ENCODE peak calls at places on chromosomes 13 and 19, in four cellular contexts. P, M, D and F are unnamed samples. For H3K4me1, the result is how much of the 10 kb centered on the place peaks cover.

GRCh38 chr19:39427707-39428106 is 8.0 kb downstream of the RPS16 start:
- DNase-seq in P (no peak), M (no peak), D (no peak), F (no peak)

GRCh38 chr19:13241321-13242104 is 91.3 kb downstream of the IER2 start:
- DNase-seq in P (no peak), M (no peak), D (no peak), F (no peak)

GRCh38 chr19:29260477-29261317 is 47.7 kb upstream of the UQCRFS1 start:
- DNase-seq in P (no peak), M (no peak), D (peak), F (no peak)

GRCh38 chr13:32837973-32838940 is 178.0 kb upstream of the KL start:
- DNase-seq in P (no peak), M (no peak), D (no peak), F (no peak)

GRCh38 chr13:36673838-36674326 is at the start of gene SERTM1:
- DNase-seq in P (no peak), M (no peak), D (peak), F (peak)

GRCh38 chr13:35881360-35881759 is 249.8 kb downstream of the DCLK1 start:
- DNase-seq in P (no peak), M (no peak), D (no peak), F (no peak)

GRCh38 chr19:3942790-3943409 is 10.0 kb downstream of the NMRK2 start:
- DNase-seq in P (no peak), M (no peak), D (peak), F (no peak)

GRCh38 chr13:36601186-36601585 is 72.6 kb upstream of the SERTM1 start:
- DNase-seq in P (no peak), M (no peak), D (no peak), F (no peak)

GRCh38 chr13:98482476-98483444 is 94.1 kb downstream of the STK24 start:
- DNase-seq in P (peak), M (peak), D (no peak), F (peak)

GRCh38 chr19:52600639-52601024 is 30.5 kb downstream of the ZNF701 start:
- DNase-seq in P (no peak), M (peak), D (no peak), F (no peak)

GRCh38 chr13:34897220-34897619 is 44.9 kb upstream of the NBEA start:
- DNase-seq in P (no peak), M (no peak), D (no peak), F (no peak)

GRCh38 chr19:29860492-29860891 is 48.7 kb downstream of the CCNE1 start:
- DNase-seq in P (no peak), M (no peak), D (peak), F (no peak)

GRCh38 chr13:103188688-103189326 is 122.6 kb upstream of the SLC10A2 start:
- DNase-seq in P (no peak), M (no peak), D (peak), F (no peak)

GRCh38 chr13:34640931-34641330 is 301.1 kb upstream of the NBEA start:
- DNase-seq in P (no peak), M (no peak), D (no peak), F (no peak)

GRCh38 chr13:35649162-35649561 is 172.7 kb upstream of the MAB21L1 start:
- DNase-seq in P (no peak), M (no peak), D (no peak), F (no peak)

GRCh38 chr13:39918837-39919236 is 263.4 kb downstream of the COG6 start:
- DNase-seq in P (no peak), M (no peak), D (no peak), F (no peak)

GRCh38 chr13:79450110-79450509 is 30.8 kb upstream of the NDFIP2 start:
- DNase-seq in P (no peak), M (no peak), D (no peak), F (no peak)

GRCh38 chr19:50838239-50838638 is 4.9 kb upstream of the KLK15 start:
- DNase-seq in P (no peak), M (no peak), D (peak), F (no peak)

GRCh38 chr13:110449225-110450015 is 112.1 kb downstream of the RAB20 start:
- DNase-seq in P (no peak), M (no peak), D (no peak), F (no peak)

GRCh38 chr13:66656050-66656449 is 574.1 kb downstream of the PCDH9 start:
- DNase-seq in P (no peak), M (no peak), D (peak), F (no peak)

GRCh38 chr19:41860419-41861097 is 503 bp downstream of the RPS19 start:
- DNase-seq in P (no peak), M (no peak), D (no peak), F (peak)

GRCh38 chr13:76852991-76853390 is 33.2 kb downstream of the KCTD12 start:
- DNase-seq in P (no peak), M (no peak), D (no peak), F (no peak)

GRCh38 chr19:12939292-12939606 is 840 bp downstream of the CALR start:
- DNase-seq in P (no peak), M (peak), D (no peak), F (no peak)

GRCh38 chr19:50478901-50479715 is 2.5 kb upstream of the GARIN5A start:
- DNase-seq in P (no peak), M (no peak), D (peak), F (no peak)

GRCh38 chr19:30222428-30222873 is 149.7 kb upstream of the ZNF536 start:
- DNase-seq in P (no peak), M (no peak), D (no peak), F (no peak)

DNA sequence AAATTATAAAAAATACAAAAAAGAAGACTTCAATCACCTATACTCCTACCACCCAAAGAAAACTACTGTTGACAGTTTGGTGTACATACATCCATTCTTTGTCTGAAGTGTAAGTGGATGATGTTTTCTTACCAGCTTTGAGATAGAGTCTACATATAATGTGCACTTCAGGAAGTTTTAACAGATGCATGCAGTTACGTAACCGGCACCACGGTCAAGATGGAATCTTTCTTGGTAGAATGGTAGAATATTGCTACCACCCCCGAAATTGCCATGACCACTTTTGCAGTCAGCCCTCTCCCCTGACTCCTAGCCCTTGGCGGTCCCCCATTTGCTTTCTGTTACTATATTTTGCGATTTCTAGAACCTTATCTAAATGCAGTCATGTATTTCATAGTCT is 1.4 kb downstream of the CUL4A start:
- DNase-seq in P (no peak), M (no peak), D (no peak), F (no peak)
- H3K4me1 ChIP-seq in P (under half), M (under half), D (under half), F (under half)

DNA sequence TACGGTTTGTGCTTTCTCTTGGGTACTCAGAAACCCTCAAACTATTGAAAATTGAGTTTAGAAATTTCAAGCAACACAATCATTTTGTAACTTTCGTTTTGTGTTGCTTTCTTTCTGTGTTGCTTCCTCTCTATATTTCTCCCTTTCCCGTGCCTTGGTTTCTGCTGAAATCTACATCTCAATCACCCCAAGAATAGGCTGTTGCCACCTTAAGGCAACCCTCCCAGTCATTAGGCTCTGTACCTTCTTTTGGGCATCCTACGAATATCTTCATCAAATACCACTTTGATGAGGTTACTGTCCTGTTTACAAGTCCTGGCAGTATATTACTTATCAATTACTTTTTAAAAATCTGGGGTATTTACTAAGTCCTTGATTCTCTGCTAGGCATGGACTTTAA is 621.6 kb downstream of the GPC6 start:
- DNase-seq in P (no peak), M (no peak), D (no peak), F (no peak)
- TF ChIP-seq EP300 in P (no peak), M (no peak), D (no peak), F (no peak)

GRCh38 chr19:35902870-35903475 is 644 bp downstream of the HCST start:
- DNase-seq in P (no peak), M (no peak), D (no peak), F (no peak)

GRCh38 chr19:35904312-35905068 is 2.2 kb downstream of the HCST start:
- DNase-seq in P (no peak), M (no peak), D (no peak), F (no peak)

GRCh38 chr19:35905178-35905727 is 2.8 kb downstream of the TYROBP start:
- DNase-seq in P (no peak), M (no peak), D (no peak), F (no peak)

GRCh38 chr19:35901854-35902661 is at the start of gene HCST:
- DNase-seq in P (no peak), M (no peak), D (no peak), F (no peak)

GRCh38 chr19:35903550-35904179 is 1.3 kb downstream of the HCST start:
- DNase-seq in P (peak), M (peak), D (peak), F (peak)
- H3K4me1 ChIP-seq in P (under half), M (under half), D (under half), F (under half)

GRCh38 chr19:58386576-58387337 is at the start of gene RPS5:
- DNase-seq in P (peak), M (peak), D (peak), F (peak)
- TF ChIP-seq EP300 in P (peak), M (no peak), D (no peak), F (no peak)

DNA sequence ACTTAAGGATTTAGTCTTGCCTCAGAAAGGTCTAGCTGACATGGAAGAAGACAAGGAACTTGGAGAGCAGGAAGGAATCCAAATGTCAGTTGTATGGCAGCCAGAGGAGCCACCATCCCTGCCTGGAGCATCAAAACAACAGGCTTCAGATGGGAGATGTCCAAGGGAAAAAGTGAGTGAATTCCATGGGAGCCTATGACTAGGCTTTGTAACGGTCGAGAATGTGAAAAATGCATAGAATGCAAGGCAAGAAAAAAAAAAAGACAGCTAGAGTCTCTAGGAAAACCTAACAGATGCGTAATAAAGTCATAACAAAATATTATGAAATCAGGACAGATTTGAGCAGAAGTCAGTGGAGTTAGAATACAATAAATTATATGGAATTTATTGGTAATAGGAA is 183.7 kb upstream of the LSM14A start:
- DNase-seq in P (no peak), M (no peak), D (no peak), F (no peak)
- H3K4me1 ChIP-seq in P (under half), M (under half), D (under half), F (under half)

GRCh38 chr19:1399079-1399478 is 2.3 kb downstream of the GAMT start:
- DNase-seq in P (no peak), M (no peak), D (no peak), F (no peak)

GRCh38 chr19:1401889-1402217 is 511 bp upstream of the GAMT start:
- DNase-seq in P (no peak), M (no peak), D (no peak), F (no peak)

GRCh38 chr19:1401138-1401888 is at the start of gene GAMT:
- DNase-seq in P (no peak), M (no peak), D (no peak), F (no peak)

GRCh38 chr19:1399745-1400144 is 1.6 kb downstream of the GAMT start:
- DNase-seq in P (no peak), M (no peak), D (no peak), F (no peak)

DNA sequence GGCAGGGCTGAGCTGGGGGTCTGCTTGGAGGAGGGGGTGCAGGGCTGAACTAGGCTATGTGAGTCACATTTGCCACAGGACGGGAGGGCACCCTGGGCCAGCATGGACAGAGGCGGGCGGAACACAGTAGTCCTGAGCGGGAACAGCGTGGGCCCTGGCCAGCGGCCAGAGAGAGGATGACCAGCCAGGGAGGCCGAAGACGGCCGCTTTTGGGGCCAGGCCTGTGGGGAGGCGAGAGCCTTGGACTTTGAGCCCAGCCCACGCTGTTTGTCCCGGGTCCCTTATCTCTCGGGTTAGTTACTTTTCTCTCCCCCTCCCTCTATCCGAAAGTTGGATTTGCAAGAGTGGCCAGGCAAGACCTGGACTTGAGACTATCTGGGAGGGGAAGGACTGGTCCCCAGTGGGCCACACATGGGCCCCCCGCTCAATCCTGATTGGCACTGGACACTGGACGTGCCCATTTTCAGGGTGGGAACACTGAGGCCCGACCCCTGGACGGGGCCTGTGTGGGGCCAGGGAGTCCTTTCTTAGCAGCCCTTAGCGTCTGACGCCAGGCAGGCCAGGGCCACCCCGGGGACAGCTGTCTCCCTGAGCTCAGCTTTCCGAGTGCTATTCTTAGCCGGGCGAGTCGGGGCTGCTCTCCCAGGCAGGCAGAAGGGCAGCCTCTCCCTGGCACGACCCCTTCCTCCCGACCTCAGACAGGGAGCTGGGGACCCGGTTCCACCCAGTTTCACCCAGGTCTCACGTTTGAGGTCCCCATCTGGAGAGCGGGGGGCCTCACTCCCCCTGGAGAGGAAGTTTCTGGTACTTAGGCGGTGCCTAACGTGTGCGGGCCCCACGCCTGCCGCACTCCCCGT is 833 bp downstream of the GAMT start:
- DNase-seq in P (no peak), M (no peak), D (peak), F (no peak)
- TF ChIP-seq EP300 in P (no peak), M (no peak), D (no peak), F (no peak)

GRCh38 chr19:17543991-17544390 is 11.5 kb upstream of the COLGALT1 start:
- DNase-seq in P (no peak), M (no peak), D (no peak), F (no peak)

GRCh38 chr19:17542042-17542441 is 13.4 kb upstream of the COLGALT1 start:
- DNase-seq in P (no peak), M (no peak), D (no peak), F (no peak)

GRCh38 chr19:17542793-17543582 is 12.5 kb upstream of the COLGALT1 start:
- DNase-seq in P (no peak), M (no peak), D (no peak), F (no peak)

GRCh38 chr19:17541184-17541759 is 14.2 kb upstream of the COLGALT1 start:
- DNase-seq in P (no peak), M (no peak), D (no peak), F (no peak)

GRCh38 chr19:17544418-17544817 is 11.0 kb upstream of the COLGALT1 start:
- DNase-seq in P (no peak), M (no peak), D (no peak), F (no peak)
- H3K4me1 ChIP-seq in P (under half), M (under half), D (under half), F (under half)